ENCODE peak calls at places on chromosomes 2 and 18, in ten cellular contexts. B is AG10803; E is HCT116; U is heart right ventricle; A is body of pancreas; K is endothelial cell of umbilical vein; C is neural progenitor cell; F is testis; Q is IMR-90; Y is CD8-positive, alpha-beta T cell. H is an unnamed sample.

GRCh38 chr2:234754126-234754525 is 197.7 kb upstream of the SH3BP4 start:
- DNase-seq in U (no peak), K (no peak), E (no peak), B (no peak), Y (no peak), A (no peak), F (no peak), Q (peak; percentile 52), C (no peak), H (no peak)

GRCh38 chr2:59025157-59025757 is 784.1 kb upstream of the FANCL start:
- DNase-seq in F (peak; percentile 51), Y (no peak), B (peak; percentile 31), K (peak; percentile 8), U (peak; percentile 17), E (peak; percentile 8), Q (peak; percentile 26), A (peak; percentile 26), C (peak; percentile 75), H (no peak)

GRCh38 chr18:45590060-45590537 is 25.2 kb upstream of the SLC14A2 start:
- DNase-seq in E (no peak), Y (no peak), A (no peak), Q (peak; percentile 6), B (peak; percentile 41), U (no peak), C (no peak), F (peak; percentile 21), K (no peak), H (peak; percentile 42)

GRCh38 chr2:172021074-172021931 is 21.6 kb downstream of the METAP1D start:
- DNase-seq in K (no peak), Y (no peak), Q (peak; percentile 16), U (no peak), C (no peak), A (no peak), F (no peak), E (no peak), B (no peak), H (no peak)

GRCh38 chr18:61894751-61895524 is 2.1 kb upstream of the RNF152 start:
- DNase-seq in B (no peak), U (no peak), E (no peak), K (no peak), Q (no peak), A (no peak), Y (no peak), C (peak; percentile 36), F (peak; percentile 28), H (no peak)

GRCh38 chr2:212032032-212032431 is 506.6 kb downstream of the ERBB4 start:
- DNase-seq in F (no peak), U (no peak), K (peak; percentile 53), E (no peak), Y (no peak), C (no peak), Q (peak; percentile 78), B (peak; percentile 72), A (no peak), H (peak; percentile 75)

GRCh38 chr2:190666895-190667294 is 18.0 kb downstream of the NAB1 start:
- DNase-seq in E (no peak), K (no peak), A (no peak), Q (no peak), Y (no peak), B (no peak), U (no peak), C (no peak), F (no peak), H (no peak)

GRCh38 chr18:21264651-21265050 is 22.6 kb downstream of the GREB1L start:
- DNase-seq in Q (no peak), B (no peak), U (no peak), A (peak; percentile 14), E (no peak), C (peak; percentile 81), F (no peak), Y (no peak), K (peak; percentile 27), H (peak; percentile 36)

GRCh38 chr2:219071189-219071816 is 10.6 kb upstream of the IHH start:
- DNase-seq in U (no peak), Q (peak; percentile 43), B (peak; percentile 33), E (no peak), A (no peak), K (no peak), Y (no peak), C (no peak), F (no peak), H (no peak)

GRCh38 chr2:135825131-135825854 is 11.7 kb downstream of the LCT start:
- DNase-seq in Q (no peak), F (no peak), K (no peak), C (no peak), U (no peak), A (no peak), B (no peak), E (no peak), Y (no peak), H (no peak)

GRCh38 chr18:43847164-43848091 is 570.1 kb upstream of the SYT4 start:
- DNase-seq in B (peak; percentile 55), A (no peak), Q (peak; percentile 22), U (no peak), C (peak; percentile 30), E (no peak), Y (no peak), F (no peak), K (peak; percentile 33), H (peak; percentile 45)

GRCh38 chr2:216909541-216910175 is 49.8 kb upstream of the TNP1 start:
- DNase-seq in Q (no peak), Y (no peak), A (no peak), C (no peak), E (no peak), B (no peak), K (no peak), F (no peak), U (no peak), H (no peak)

GRCh38 chr18:44149706-44150105 is 531.0 kb upstream of the SETBP1 start:
- DNase-seq in B (peak; percentile 48), U (no peak), F (no peak), Q (peak; percentile 47), A (no peak), E (no peak), C (no peak), K (peak; percentile 13), Y (no peak), H (peak; percentile 75)

GRCh38 chr2:190121971-190122370 is 59.4 kb upstream of the MSTN start:
- DNase-seq in Q (peak; percentile 41), A (no peak), K (peak; percentile 52), U (no peak), Y (no peak), F (no peak), C (peak; percentile 51), B (peak; percentile 13), E (peak; percentile 23), H (peak; percentile 16)

GRCh38 chr2:239114119-239114581 is 266.3 kb downstream of the TWIST2 start:
- DNase-seq in E (no peak), A (no peak), Q (peak; percentile 35), Y (no peak), C (no peak), K (peak; percentile 34), B (peak; percentile 51), U (peak; percentile 20), F (no peak), H (peak; percentile 20)

GRCh38 chr2:17594533-17595391 is 54.3 kb downstream of the VSNL1 start:
- DNase-seq in A (no peak), F (no peak), B (peak; percentile 61), Y (no peak), U (no peak), K (no peak), E (no peak), Q (peak; percentile 50), C (no peak), H (peak; percentile 75)

GRCh38 chr18:75489493-75490190 is 62.1 kb upstream of the SMIM21 start:
- DNase-seq in U (no peak), Y (no peak), A (no peak), B (peak; percentile 95), E (peak; percentile 81), Q (peak; percentile 98), C (no peak), K (no peak), F (peak; percentile 29), H (peak; percentile 78)

GRCh38 chr2:26764078-26764887 is at the start of gene SLC35F6:
- DNase-seq in F (peak; percentile 88), Q (peak; percentile 67), E (no peak), A (peak; percentile 84), U (peak; percentile 88), K (peak; percentile 82), Y (peak; percentile 83), C (peak; percentile 89), B (peak; percentile 78), H (peak; percentile 27)

GRCh38 chr2:109287838-109288237 is 158.8 kb downstream of the SH3RF3 start:
- DNase-seq in E (no peak), K (no peak), C (no peak), Q (no peak), F (no peak), U (no peak), B (no peak), A (no peak), Y (no peak), H (no peak)

GRCh38 chr2:176139170-176139611 is 9.7 kb downstream of the HOXD8 start:
- DNase-seq in C (no peak), K (peak; percentile 74), A (no peak), F (no peak), Y (no peak), U (no peak), E (no peak), B (peak; percentile 63), Q (no peak), H (no peak)
- H3K4me3 ChIP-seq in C (no peak overlapping the region), K (peak overlapping the region; percentile 91), A (no peak overlapping the region), F (peak overlapping the region; percentile 89), Y (no peak overlapping the region), U (no peak overlapping the region), E (no peak overlapping the region), B (peak overlapping the region; percentile 80), Q (no peak overlapping the region), H (no peak overlapping the region)

GRCh38 chr2:88835726-88836125 is 144.3 kb downstream of the RPIA start:
- DNase-seq in U (no peak), Q (no peak), Y (no peak), B (no peak), F (no peak), K (no peak), C (no peak), E (no peak), A (no peak), H (no peak)
- TF ChIP-seq CTCF in U (no peak), Q (no peak), Y (no peak), B (no peak), F (no peak), K (no peak), C (no peak), E (no peak), A (no peak), H (no peak)

DNA sequence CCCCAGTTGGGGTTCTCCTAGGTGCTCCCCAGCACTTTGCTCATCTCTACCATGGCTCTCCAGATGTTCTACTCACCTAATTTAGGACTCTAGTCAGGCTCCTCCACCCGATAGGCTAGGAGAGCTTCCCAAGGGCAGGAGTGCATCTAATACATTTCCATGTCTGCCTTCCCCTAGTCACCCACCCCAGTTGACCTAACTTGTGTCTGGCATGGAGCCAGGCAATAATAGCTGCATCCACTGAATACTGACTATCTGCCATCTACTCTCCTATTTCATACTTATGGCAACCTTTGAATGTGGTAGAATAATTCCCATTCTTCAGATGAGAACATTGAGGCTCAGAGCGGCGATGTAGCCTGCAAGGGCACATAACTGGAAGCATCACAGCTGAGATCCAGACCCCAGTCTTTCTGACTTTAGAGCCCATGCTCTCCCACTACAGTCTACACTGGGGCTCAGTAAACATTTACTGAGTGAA is 71.8 kb upstream of the YWHAQ start:
- DNase-seq in E (no peak), C (no peak), Y (no peak), Q (no peak), U (no peak), B (no peak), K (no peak), A (no peak), F (no peak), H (no peak)
- H3K4me3 ChIP-seq in E (no peak overlapping the region), C (no peak overlapping the region), Y (no peak overlapping the region), Q (no peak overlapping the region), U (no peak overlapping the region), B (no peak overlapping the region), K (no peak overlapping the region), A (no peak overlapping the region), F (no peak overlapping the region), H (no peak overlapping the region)

GRCh38 chr2:144827404-144827803 is 307.5 kb upstream of the ZEB2 start:
- DNase-seq in A (no peak), B (no peak), K (no peak), U (no peak), E (no peak), C (no peak), Q (no peak), Y (no peak), F (no peak), H (no peak)
- TF ChIP-seq CTCF in A (no peak), B (no peak), K (no peak), U (no peak), E (no peak), C (no peak), Q (no peak), Y (no peak), F (no peak), H (no peak)

H was measured in astrocyte of the cerebellum.